ENCODE peak calls at places on chromosomes 3 and 15, in nine cellular contexts. W, B, D, E, T, H, A, X and O are unnamed samples.

GRCh38 chr3:64977308-64978100 is 289.7 kb upstream of the ADAMTS9 start:
- DNase-seq in W (peak), B (no peak), D (peak), E (no peak), T (no peak), H (peak), A (no peak), X (no peak), O (no peak)

GRCh38 chr15:71279757-71280141 is 164.5 kb downstream of the THSD4 start:
- DNase-seq in W (no peak), B (no peak), D (no peak), E (no peak), T (no peak), H (no peak), A (no peak), X (no peak), O (no peak)

GRCh38 chr15:39127151-39127815 is 453.6 kb upstream of the THBS1 start:
- DNase-seq in W (no peak), B (no peak), D (peak), E (no peak), T (no peak), H (peak), A (no peak), X (no peak), O (no peak)

GRCh38 chr3:50550079-50550736 is 17.3 kb downstream of the C3orf18 start:
- DNase-seq in W (peak), B (peak), D (peak), E (peak), T (peak), H (no peak), A (peak), X (no peak), O (peak)

GRCh38 chr3:150055332-150055731 is 84.6 kb upstream of the PFN2 start:
- DNase-seq in W (no peak), B (no peak), D (no peak), E (no peak), T (no peak), H (no peak), A (no peak), X (no peak), O (no peak)

GRCh38 chr3:187967097-187967496 is 186.9 kb upstream of the LPP start:
- DNase-seq in W (no peak), B (no peak), D (no peak), E (no peak), T (no peak), H (no peak), A (no peak), X (no peak), O (no peak)

GRCh38 chr15:76057332-76058000 is 2.3 kb upstream of the TMEM266 start:
- DNase-seq in W (peak), B (peak), D (peak), E (no peak), T (no peak), H (peak), A (peak), X (peak), O (peak)

GRCh38 chr3:118977671-118978392 is 56.8 kb downstream of the IGSF11 start:
- DNase-seq in W (no peak), B (no peak), D (no peak), E (no peak), T (no peak), H (no peak), A (no peak), X (no peak), O (no peak)

GRCh38 chr15:69766156-69766555 is 313.5 kb downstream of the RPLP1 start:
- DNase-seq in W (no peak), B (no peak), D (no peak), E (no peak), T (no peak), H (no peak), A (no peak), X (no peak), O (no peak)

GRCh38 chr3:179973931-179974361 is 62.8 kb downstream of the PEX5L start:
- DNase-seq in W (peak), B (no peak), D (no peak), E (no peak), T (no peak), H (no peak), A (no peak), X (no peak), O (no peak)

GRCh38 chr3:160804762-160805161 is 48.7 kb downstream of the PPM1L start:
- DNase-seq in W (peak), B (peak), D (peak), E (peak), T (no peak), H (no peak), A (no peak), X (no peak), O (no peak)

GRCh38 chr3:14175383-14176037 is 2.9 kb downstream of the XPC start:
- DNase-seq in W (no peak), B (no peak), D (peak), E (no peak), T (no peak), H (peak), A (peak), X (no peak), O (no peak)

GRCh38 chr3:100928638-100929428 is 64.4 kb downstream of the ABI3BP start:
- DNase-seq in W (no peak), B (peak), D (peak), E (no peak), T (no peak), H (peak), A (no peak), X (peak), O (no peak)

GRCh38 chr15:31277335-31278055 is 49.1 kb upstream of the KLF13 start:
- DNase-seq in W (no peak), B (no peak), D (no peak), E (no peak), T (peak), H (no peak), A (no peak), X (no peak), O (no peak)

GRCh38 chr15:68314563-68314962 is 37.0 kb downstream of the FEM1B start:
- DNase-seq in W (no peak), B (no peak), D (no peak), E (no peak), T (peak), H (peak), A (no peak), X (no peak), O (no peak)

GRCh38 chr3:173659972-173660371 is 262.4 kb downstream of the NLGN1 start:
- DNase-seq in W (no peak), B (no peak), D (no peak), E (no peak), T (no peak), H (peak), A (no peak), X (no peak), O (no peak)

GRCh38 chr3:141412936-141413354 is 44.6 kb downstream of the ZBTB38 start:
- DNase-seq in W (no peak), B (peak), D (peak), E (peak), T (peak), H (peak), A (peak), X (peak), O (no peak)

GRCh38 chr15:39504812-39505211 is 76.1 kb upstream of the THBS1 start:
- DNase-seq in W (no peak), B (no peak), D (peak), E (no peak), T (no peak), H (peak), A (no peak), X (peak), O (no peak)

GRCh38 chr3:72128906-72129305 is 344.0 kb upstream of the PROK2 start:
- DNase-seq in W (no peak), B (no peak), D (no peak), E (no peak), T (no peak), H (no peak), A (no peak), X (no peak), O (no peak)

GRCh38 chr3:183159319-183159718 is 3.2 kb downstream of the LAMP3 start:
- DNase-seq in W (peak), B (no peak), D (no peak), E (no peak), T (no peak), H (no peak), A (no peak), X (no peak), O (no peak)

GRCh38 chr3:13673207-13673606 is 124.3 kb downstream of the FBLN2 start:
- DNase-seq in W (peak), B (no peak), D (no peak), E (no peak), T (no peak), H (no peak), A (no peak), X (no peak), O (no peak)

GRCh38 chr15:100725121-100726069 is 123.0 kb downstream of the ASB7 start:
- DNase-seq in W (no peak), B (no peak), D (peak), E (no peak), T (no peak), H (peak), A (no peak), X (no peak), O (peak)

GRCh38 chr15:39680868-39681267 is 100.0 kb downstream of the THBS1 start:
- DNase-seq in W (no peak), B (no peak), D (no peak), E (no peak), T (no peak), H (peak), A (no peak), X (peak), O (no peak)

GRCh38 chr15:88385078-88385700 is 82.0 kb downstream of the MRPL46 start:
- DNase-seq in W (no peak), B (no peak), D (peak), E (no peak), T (no peak), H (peak), A (no peak), X (no peak), O (no peak)

GRCh38 chr3:43894176-43895049 is 203.7 kb downstream of the ABHD5 start:
- DNase-seq in W (peak), B (peak), D (peak), E (peak), T (no peak), H (peak), A (peak), X (peak), O (peak)

GRCh38 chr15:25717116-25717755 is 145.9 kb downstream of the ATP10A start:
- DNase-seq in W (no peak), B (no peak), D (no peak), E (no peak), T (no peak), H (peak), A (no peak), X (no peak), O (no peak)

GRCh38 chr15:69193948-69194827 is 33.8 kb downstream of the GLCE start:
- DNase-seq in W (no peak), B (no peak), D (peak), E (no peak), T (peak), H (peak), A (no peak), X (peak), O (no peak)

GRCh38 chr3:196645917-196646735 is 6.6 kb downstream of the NRROS start:
- DNase-seq in W (no peak), B (no peak), D (no peak), E (no peak), T (no peak), H (no peak), A (no peak), X (no peak), O (no peak)

GRCh38 chr3:43361077-43361476 is 74.7 kb downstream of the SNRK start:
- DNase-seq in W (peak), B (no peak), D (no peak), E (no peak), T (no peak), H (no peak), A (no peak), X (no peak), O (no peak)

GRCh38 chr3:177491301-177492031 is 294.2 kb upstream of the TBL1XR1 start:
- DNase-seq in W (no peak), B (peak), D (no peak), E (no peak), T (no peak), H (peak), A (no peak), X (no peak), O (no peak)

GRCh38 chr15:62453979-62454378 is 288.9 kb upstream of the C2CD4B start:
- DNase-seq in W (no peak), B (no peak), D (peak), E (no peak), T (no peak), H (peak), A (no peak), X (no peak), O (no peak)

GRCh38 chr3:153734777-153735551 is 386.2 kb upstream of the ARHGEF26 start:
- DNase-seq in W (no peak), B (no peak), D (peak), E (no peak), T (no peak), H (peak), A (no peak), X (no peak), O (no peak)

GRCh38 chr3:44055951-44056350 is 185.7 kb upstream of the TOPAZ1 start:
- DNase-seq in W (no peak), B (no peak), D (no peak), E (no peak), T (no peak), H (peak), A (no peak), X (peak), O (no peak)

GRCh38 chr3:170657312-170657711 is 71.4 kb upstream of the SLC7A14 start:
- DNase-seq in W (no peak), B (no peak), D (no peak), E (no peak), T (no peak), H (no peak), A (peak), X (no peak), O (no peak)

GRCh38 chr3:56471771-56472170 is 3.5 kb upstream of the ERC2 start:
- DNase-seq in W (no peak), B (no peak), D (no peak), E (no peak), T (no peak), H (no peak), A (no peak), X (no peak), O (no peak)

GRCh38 chr3:126577256-126577655 is 18.5 kb upstream of the C3orf22 start:
- DNase-seq in W (no peak), B (no peak), D (no peak), E (no peak), T (no peak), H (no peak), A (no peak), X (no peak), O (no peak)

GRCh38 chr3:179179256-179179655 is 31.1 kb downstream of the PIK3CA start:
- DNase-seq in W (no peak), B (no peak), D (no peak), E (no peak), T (no peak), H (no peak), A (no peak), X (no peak), O (no peak)

GRCh38 chr3:59572106-59572505 is 522.3 kb upstream of the CFAP20DC start:
- DNase-seq in W (no peak), B (no peak), D (peak), E (no peak), T (no peak), H (peak), A (no peak), X (no peak), O (no peak)

GRCh38 chr3:35954365-35954764 is 315.0 kb downstream of the ARPP21 start:
- DNase-seq in W (no peak), B (no peak), D (no peak), E (no peak), T (no peak), H (no peak), A (no peak), X (no peak), O (no peak)

GRCh38 chr3:157301027-157301663 is 135.5 kb upstream of the PTX3 start:
- DNase-seq in W (no peak), B (no peak), D (no peak), E (no peak), T (no peak), H (no peak), A (no peak), X (no peak), O (no peak)

GRCh38 chr3:143119009-143119914 is at the start of gene CHST2:
- DNase-seq in W (peak), B (peak), D (peak), E (peak), T (no peak), H (peak), A (peak), X (peak), O (peak)
- TF ChIP-seq CTCF in W (no peak), B (no peak), D (no peak), E (no peak), T (no peak), H (peak), A (no peak), X (no peak), O (no peak)

DNA sequence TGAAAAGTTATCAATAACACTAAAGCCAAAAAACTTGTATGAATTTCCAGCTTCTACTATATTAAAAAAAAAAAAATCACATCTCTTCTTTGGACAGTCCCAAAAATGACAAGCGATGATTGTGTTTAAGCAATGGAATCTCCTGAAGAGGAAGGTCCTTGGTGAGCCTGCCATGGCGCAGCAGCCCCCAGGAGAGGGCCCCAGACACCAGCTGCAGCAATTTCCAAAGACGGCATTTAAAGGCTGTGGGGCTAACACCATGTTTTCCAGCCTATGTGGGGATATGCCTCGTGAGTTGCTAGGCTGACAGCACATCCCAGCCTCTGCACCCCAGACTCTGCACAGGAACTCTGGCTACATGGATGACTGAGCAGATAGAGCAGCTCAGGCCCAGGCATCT is 14.7 kb downstream of the SKIC8 start:
- DNase-seq in W (no peak), B (no peak), D (no peak), E (no peak), T (no peak), H (no peak), A (no peak), X (no peak), O (no peak)
- TF ChIP-seq CTCF in W (peak), B (no peak), D (peak), E (no peak), T (no peak), H (peak), A (no peak), X (peak), O (no peak)

DNA sequence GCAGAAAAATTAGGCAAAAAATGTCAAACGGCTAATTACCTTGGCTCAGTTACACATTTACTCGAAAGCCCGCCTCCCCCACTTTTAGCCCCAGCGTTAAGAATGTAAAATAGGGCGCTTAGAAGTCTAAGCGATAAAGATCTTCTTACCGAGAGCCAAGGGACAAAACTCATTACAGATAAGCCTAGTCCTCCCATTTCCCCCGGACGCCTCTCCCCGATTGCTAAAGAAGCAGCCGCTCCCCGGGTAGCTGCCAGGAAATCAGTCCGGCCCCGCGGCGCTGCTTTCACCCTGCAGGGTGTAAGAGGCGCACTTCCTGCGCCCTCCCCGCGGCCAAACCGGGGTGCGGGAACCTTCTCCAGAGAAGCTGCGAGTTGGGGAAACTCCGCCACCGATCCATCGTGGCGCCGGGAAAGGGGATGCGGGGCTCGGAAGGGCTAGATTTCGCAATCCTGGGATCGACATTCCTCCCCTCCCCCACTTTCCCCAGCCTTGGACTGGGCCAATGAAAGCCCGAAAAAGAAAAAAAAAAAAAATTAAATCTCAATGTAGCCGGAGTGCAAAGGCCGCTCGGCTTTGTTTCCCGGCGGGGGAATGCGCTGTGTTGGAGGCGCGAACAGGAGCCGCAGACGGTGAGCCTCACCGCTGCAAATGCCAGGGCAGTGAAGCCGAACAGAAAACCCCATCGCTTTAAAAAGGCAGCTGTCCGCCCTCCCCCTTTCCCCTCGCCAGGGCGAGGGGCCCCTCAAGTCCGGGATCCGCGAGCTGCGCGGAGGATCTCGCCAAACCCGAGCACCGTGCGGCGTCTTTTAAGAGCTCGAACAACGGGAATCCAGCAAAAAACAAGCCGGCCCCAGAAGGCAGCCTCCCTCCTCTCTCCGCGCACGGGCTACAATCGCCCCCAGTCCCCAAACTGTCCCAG is 658 bp upstream of the PTPRG start:
- DNase-seq in W (peak), B (peak), D (peak), E (peak), T (peak), H (peak), A (peak), X (no peak), O (peak)
- TF ChIP-seq CTCF in W (no peak), B (no peak), D (no peak), E (peak), T (peak), H (no peak), A (peak), X (no peak), O (no peak)

GRCh38 chr3:10561162-10561561 is 55.8 kb upstream of the ATP2B2 start:
- DNase-seq in W (no peak), B (no peak), D (no peak), E (no peak), T (no peak), H (no peak), A (no peak), X (no peak), O (no peak)

GRCh38 chr3:10557783-10558373 is 52.5 kb upstream of the ATP2B2 start:
- DNase-seq in W (no peak), B (no peak), D (peak), E (no peak), T (no peak), H (peak), A (no peak), X (no peak), O (no peak)

GRCh38 chr3:10558726-10559125 is 53.3 kb upstream of the ATP2B2 start:
- DNase-seq in W (no peak), B (no peak), D (no peak), E (no peak), T (no peak), H (no peak), A (no peak), X (no peak), O (no peak)

GRCh38 chr3:10561942-10562565 is 56.7 kb upstream of the ATP2B2 start:
- DNase-seq in W (no peak), B (no peak), D (no peak), E (no peak), T (no peak), H (no peak), A (no peak), X (no peak), O (no peak)

GRCh38 chr3:10560060-10560861 is 54.9 kb upstream of the ATP2B2 start:
- DNase-seq in W (no peak), B (no peak), D (no peak), E (no peak), T (no peak), H (no peak), A (no peak), X (no peak), O (no peak)
- TF ChIP-seq CTCF in W (no peak), B (no peak), D (no peak), E (no peak), T (no peak), H (no peak), A (no peak), X (no peak), O (no peak)

GRCh38 chr3:114379266-114379665 is 85.4 kb downstream of the TIGIT start:
- DNase-seq in W (no peak), B (no peak), D (no peak), E (no peak), T (no peak), H (peak), A (no peak), X (no peak), O (no peak)
- TF ChIP-seq CTCF in W (no peak), B (no peak), D (no peak), E (no peak), T (no peak), H (no peak), A (no peak), X (no peak), O (no peak)

GRCh38 chr3:102193255-102193654 is 241.6 kb upstream of the ZPLD1 start:
- DNase-seq in W (no peak), B (no peak), D (no peak), E (no peak), T (no peak), H (no peak), A (no peak), X (no peak), O (no peak)
- TF ChIP-seq CTCF in W (no peak), B (no peak), D (no peak), E (no peak), T (no peak), H (no peak), A (no peak), X (no peak), O (no peak)

DNA sequence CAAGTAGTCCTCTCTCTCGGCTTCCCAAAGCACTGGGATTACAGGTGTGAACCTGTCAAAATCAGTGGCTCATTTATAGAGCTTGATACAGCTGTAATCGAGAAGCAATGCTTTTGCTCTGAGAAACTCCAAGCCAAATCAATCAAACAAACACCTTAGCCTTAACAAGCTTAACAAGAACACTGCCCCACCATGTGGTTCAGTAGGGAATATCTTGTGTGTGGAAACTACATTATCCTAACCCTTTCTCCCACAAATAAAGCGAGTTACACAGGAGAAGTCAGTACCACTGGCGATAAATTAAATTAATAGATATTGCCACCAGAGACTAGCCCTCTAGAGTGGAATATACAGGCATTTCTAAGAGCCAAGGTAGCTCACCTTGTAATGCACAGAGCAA is 13.9 kb downstream of the CDAN1 start:
- DNase-seq in W (peak), B (no peak), D (peak), E (no peak), T (no peak), H (no peak), A (no peak), X (no peak), O (no peak)
- TF ChIP-seq CTCF in W (peak), B (no peak), D (peak), E (peak), T (no peak), H (no peak), A (no peak), X (peak), O (no peak)